ENCODE peak calls at places on chromosomes 3 and 15, in seven cellular contexts. U, L, I, M, Q, Y and V are unnamed samples. For H3K9me3, the result is how much of the 10 kb centered on the place peaks cover.

GRCh38 chr15:40339621-40339945 is 1.2 kb downstream of the CCDC9B start:
- DNase-seq in U (no peak), Y (no peak), Q (peak), M (peak), L (no peak), I (no peak), V (no peak)

GRCh38 chr3:184523825-184524615 is 37.6 kb upstream of the EPHB3 start:
- DNase-seq in Y (no peak), I (no peak), U (peak), L (peak), M (peak), Q (no peak), V (no peak)

GRCh38 chr15:81108427-81108826 is 25.6 kb upstream of the CFAP161 start:
- DNase-seq in Y (no peak), I (no peak), Q (no peak), M (peak), U (peak), L (no peak), V (no peak)

GRCh38 chr3:58222161-58222724 is 11.5 kb upstream of the DNASE1L3 start:
- DNase-seq in Q (no peak), U (peak), I (no peak), M (no peak), L (no peak), Y (no peak), V (no peak)

GRCh38 chr15:42595641-42596240 is 20.3 kb downstream of the STARD9 start:
- DNase-seq in U (no peak), L (no peak), I (no peak), Q (no peak), Y (no peak), M (no peak), V (no peak)

GRCh38 chr3:41265011-41265545 is 65.8 kb downstream of the CTNNB1 start:
- DNase-seq in U (peak), Y (no peak), M (peak), L (no peak), I (no peak), Q (no peak), V (peak)

GRCh38 chr3:170203457-170203856 is 18.8 kb upstream of the PRKCI start:
- DNase-seq in M (no peak), U (no peak), L (no peak), I (no peak), Q (no peak), Y (no peak), V (no peak)

GRCh38 chr3:185586644-185586964 is 509 bp downstream of the SENP2 start:
- DNase-seq in L (no peak), U (no peak), M (no peak), I (no peak), Q (no peak), Y (no peak), V (no peak)

GRCh38 chr3:114331007-114331406 is 37.2 kb downstream of the TIGIT start:
- DNase-seq in M (no peak), U (no peak), L (no peak), Q (no peak), I (no peak), Y (no peak), V (no peak)

GRCh38 chr15:40320931-40321371 is 2.5 kb upstream of the INAFM2 start:
- DNase-seq in U (peak), M (peak), I (no peak), Q (peak), L (no peak), Y (peak), V (no peak)

GRCh38 chr15:49154359-49154758 is 1.0 kb downstream of the COPS2 start:
- DNase-seq in I (no peak), L (no peak), U (no peak), Q (no peak), M (no peak), Y (no peak), V (no peak)

GRCh38 chr15:84811151-84811550 is 6.0 kb upstream of the ALPK3 start:
- DNase-seq in M (no peak), Q (no peak), L (no peak), I (no peak), Y (no peak), U (no peak), V (no peak)

GRCh38 chr15:81612631-81613030 is 238.6 kb upstream of the TMC3 start:
- DNase-seq in U (no peak), M (no peak), Q (no peak), Y (no peak), I (no peak), L (no peak), V (no peak)

GRCh38 chr3:25460751-25461150 is 32.7 kb downstream of the RARB start:
- DNase-seq in L (no peak), Q (no peak), M (no peak), Y (no peak), I (no peak), U (no peak), V (no peak)

GRCh38 chr3:41144631-41145030 is 54.7 kb upstream of the CTNNB1 start:
- DNase-seq in U (no peak), Q (no peak), L (no peak), M (no peak), I (no peak), Y (no peak), V (no peak)

GRCh38 chr15:70258369-70259029 is 160.8 kb upstream of the TLE3 start:
- DNase-seq in I (no peak), M (no peak), Y (peak), U (no peak), L (no peak), Q (peak), V (no peak)

GRCh38 chr15:54839379-54839778 is 357.4 kb downstream of the RSL24D1 start:
- DNase-seq in U (no peak), M (no peak), Y (no peak), Q (no peak), L (no peak), I (no peak), V (no peak)

GRCh38 chr15:65377105-65377975 is 462 bp downstream of the IGDCC3 start:
- DNase-seq in M (peak), Y (no peak), I (peak), L (no peak), U (no peak), Q (no peak), V (no peak)

GRCh38 chr3:195188530-195188917 is 82.4 kb downstream of the XXYLT1 start:
- DNase-seq in I (no peak), M (no peak), Y (no peak), Q (no peak), L (no peak), U (peak), V (no peak)

GRCh38 chr3:159953320-159953719 is 35.3 kb upstream of the IL12A start:
- DNase-seq in Q (no peak), Y (no peak), L (no peak), M (no peak), U (no peak), I (no peak), V (no peak)

GRCh38 chr3:39754549-39754948 is 54.9 kb upstream of the MYRIP start:
- DNase-seq in Y (no peak), Q (no peak), M (no peak), U (no peak), I (no peak), L (no peak), V (no peak)

GRCh38 chr3:99637381-99638111 is 848 bp upstream of the COL8A1 start:
- DNase-seq in I (no peak), M (no peak), Q (no peak), Y (no peak), U (peak), L (peak), V (peak)

GRCh38 chr3:87468938-87469337 is 192.6 kb upstream of the POU1F1 start:
- DNase-seq in L (no peak), Y (no peak), U (peak), Q (no peak), M (peak), I (no peak), V (no peak)

GRCh38 chr3:194330579-194330978 is 20.5 kb downstream of the CPN2 start:
- DNase-seq in Y (no peak), Q (no peak), L (no peak), I (no peak), M (no peak), U (peak), V (no peak)

GRCh38 chr3:81195483-81195882 is 566.0 kb downstream of the GBE1 start:
- DNase-seq in U (peak), Y (no peak), I (no peak), Q (no peak), L (no peak), M (no peak), V (no peak)

GRCh38 chr15:66188464-66188863 is 65.1 kb downstream of the MEGF11 start:
- DNase-seq in L (no peak), I (no peak), Q (no peak), Y (no peak), M (no peak), U (no peak), V (no peak)

GRCh38 chr3:158453865-158454264 is 117.1 kb upstream of the MLF1 start:
- DNase-seq in Y (no peak), Q (no peak), U (no peak), L (no peak), M (no peak), I (no peak), V (no peak)

GRCh38 chr3:158455406-158455805 is 115.6 kb upstream of the MLF1 start:
- DNase-seq in I (no peak), Y (no peak), Q (no peak), U (no peak), L (no peak), M (no peak), V (no peak)

GRCh38 chr3:158452324-158452723 is 118.7 kb upstream of the MLF1 start:
- DNase-seq in L (no peak), Y (no peak), Q (no peak), M (no peak), I (no peak), U (no peak), V (no peak)

GRCh38 chr3:158453004-158453403 is 118.0 kb upstream of the MLF1 start:
- DNase-seq in M (no peak), U (no peak), Q (no peak), L (no peak), Y (no peak), I (no peak), V (no peak)

DNA sequence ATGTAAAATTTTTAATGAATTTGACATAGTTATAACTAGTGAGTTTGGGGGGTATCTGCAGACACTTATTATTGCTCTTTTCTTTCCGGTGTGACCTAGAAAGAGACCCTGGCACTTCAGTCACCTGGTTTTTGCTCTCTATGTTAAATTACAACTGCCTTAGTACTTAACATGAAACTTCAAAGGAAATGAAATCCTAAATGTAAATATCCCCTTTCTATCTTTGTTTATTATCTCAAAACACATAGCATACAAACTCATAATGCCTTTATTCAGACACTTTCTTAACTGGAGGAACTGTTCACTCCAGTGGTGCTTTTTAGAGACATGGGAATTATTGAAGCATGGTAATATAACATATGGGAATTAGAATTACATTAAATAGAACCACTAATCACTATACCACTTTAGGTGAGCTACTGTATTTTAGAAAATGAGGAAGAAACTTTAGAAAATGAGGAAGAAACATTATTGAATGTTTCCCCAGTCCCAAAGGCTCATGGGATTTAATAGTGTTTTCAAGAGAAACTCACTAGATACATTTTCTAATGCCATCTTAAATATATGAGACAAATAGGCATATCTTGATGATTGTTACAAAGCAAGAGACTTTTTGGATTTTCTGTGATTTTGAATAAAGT is 119.5 kb upstream of the MLF1 start:
- DNase-seq in L (no peak), Q (no peak), M (no peak), U (no peak), Y (no peak), I (no peak), V (no peak)
- H3K4me3 ChIP-seq in L (no peak), Q (no peak), M (no peak), U (no peak), Y (no peak), I (no peak), V (no peak)

GRCh38 chr15:87599616-87600015 is 656.9 kb downstream of the NTRK3 start:
- DNase-seq in I (no peak), L (no peak), Y (no peak), Q (no peak), M (no peak), U (no peak), V (no peak)
- H3K9me3 ChIP-seq in I (under half), L (under half), Y (under half), Q (under half), M (under half), U (under half), V (under half)

GRCh38 chr3:32423534-32423933 is 31.9 kb downstream of the CMTM7 start:
- DNase-seq in Y (no peak), M (no peak), L (no peak), U (no peak), I (no peak), Q (no peak), V (no peak)
- H3K27ac ChIP-seq in Y (peak), M (no peak), L (peak), U (peak), I (peak), Q (peak), V (no peak)

DNA sequence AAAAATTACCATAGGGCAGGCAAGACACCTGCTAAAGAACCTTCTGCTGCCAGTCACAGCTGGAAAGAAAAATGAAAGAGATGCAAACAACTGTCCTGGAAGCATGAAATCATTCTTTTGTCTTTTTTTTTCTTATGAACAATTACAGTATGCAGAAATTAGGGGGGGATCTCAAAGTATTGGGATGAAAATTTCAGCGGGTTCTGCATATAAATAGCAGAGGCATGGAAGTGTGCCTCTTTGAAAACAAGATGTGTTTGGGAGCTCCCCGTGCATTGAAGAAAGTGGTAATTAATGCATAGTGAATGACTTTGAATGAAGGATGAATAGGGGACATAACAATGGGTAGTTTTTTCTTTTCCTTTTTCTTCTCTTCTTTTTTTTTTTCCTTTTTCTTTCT is 431.2 kb downstream of the SOX2 start:
- DNase-seq in Q (no peak), L (no peak), Y (no peak), U (no peak), M (no peak), I (no peak), V (no peak)
- H3K4me3 ChIP-seq in Q (no peak), L (no peak), Y (no peak), U (no peak), M (no peak), I (no peak), V (no peak)

DNA sequence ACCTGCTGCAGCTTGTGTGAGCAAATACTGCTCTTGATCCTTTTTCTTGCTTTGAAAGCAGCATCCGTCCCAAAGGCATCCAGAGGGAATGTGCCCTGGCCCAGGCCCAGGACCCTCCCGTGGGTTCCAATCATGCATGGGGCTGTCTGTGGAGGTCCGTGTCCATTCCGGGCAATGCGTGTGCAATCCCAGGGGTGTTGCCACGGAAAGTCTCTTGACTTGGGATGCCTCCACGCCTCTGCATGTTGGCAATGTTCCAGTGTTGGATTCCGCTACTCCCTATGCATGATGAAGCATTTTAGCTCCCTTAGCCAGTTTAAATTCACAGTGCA is 105.7 kb downstream of the SNRPN start:
- DNase-seq in L (no peak), U (no peak), I (no peak), Q (no peak), Y (no peak), M (no peak), V (no peak)
- H3K9me3 ChIP-seq in L (half or more), U (half or more), I (half or more), Q (half or more), Y (half or more), M (half or more), V (half or more)

GRCh38 chr3:6779140-6779539 is 81.8 kb upstream of the GRM7 start:
- DNase-seq in M (peak), Y (no peak), L (no peak), I (no peak), Q (no peak), U (no peak), V (no peak)
- H3K27ac ChIP-seq in M (no peak), Y (no peak), L (no peak), I (no peak), Q (no peak), U (no peak), V (no peak)